ENCODE peak calls at places on chromosomes 2 and 18, in six cellular contexts. Z, Q, C, B, K and R are unnamed samples.

GRCh38 chr18:33532978-33533377 is 45.0 kb upstream of the ASXL3 start:
- DNase-seq in Q (no peak), B (no peak), K (no peak), Z (no peak), C (no peak), R (no peak)

GRCh38 chr2:20637147-20637546 is 13.8 kb downstream of the HS1BP3 start:
- DNase-seq in C (no peak), B (no peak), Z (no peak), K (peak; percentile 70), Q (no peak), R (no peak)

GRCh38 chr2:188701836-188702235 is 272.3 kb upstream of the COL3A1 start:
- DNase-seq in K (peak; percentile 25), Z (no peak), Q (no peak), B (no peak), C (peak; percentile 23), R (no peak)

GRCh38 chr18:984004-984403 is 79.3 kb downstream of the ADCYAP1 start:
- DNase-seq in C (no peak), B (no peak), Z (no peak), Q (no peak), K (no peak), R (no peak)

GRCh38 chr2:171813126-171813525 is 80.9 kb downstream of the SLC25A12 start:
- DNase-seq in C (no peak), B (no peak), Q (no peak), Z (no peak), K (no peak), R (no peak)

GRCh38 chr2:241813806-241814570 is 5.0 kb downstream of the NEU4 start:
- DNase-seq in C (peak; percentile 31), B (no peak), Q (no peak), Z (no peak), K (no peak), R (no peak)

GRCh38 chr18:26909599-26910290 is 44.2 kb upstream of the AQP4 start:
- DNase-seq in Q (no peak), Z (no peak), C (no peak), B (no peak), K (no peak), R (no peak)

GRCh38 chr18:52700757-52701156 is 360.8 kb downstream of the DCC start:
- DNase-seq in Z (no peak), B (no peak), Q (no peak), C (no peak), K (no peak), R (no peak)

GRCh38 chr2:73034661-73035374 is 36.7 kb downstream of the SFXN5 start:
- DNase-seq in Q (no peak), B (no peak), Z (no peak), C (no peak), K (no peak), R (no peak)

GRCh38 chr18:30150466-30151019 is 892.0 kb downstream of the DSC3 start:
- DNase-seq in B (no peak), C (no peak), Q (no peak), Z (no peak), K (no peak), R (no peak)

GRCh38 chr2:215756351-215756731 is 257.0 kb downstream of the MREG start:
- DNase-seq in B (no peak), C (no peak), Z (no peak), K (no peak), Q (no peak), R (no peak)

GRCh38 chr2:215760526-215760925 is 252.8 kb downstream of the MREG start:
- DNase-seq in Q (no peak), C (no peak), B (no peak), Z (no peak), K (peak; percentile 71), R (no peak)

GRCh38 chr2:215755651-215756350 is 257.6 kb downstream of the MREG start:
- DNase-seq in C (no peak), K (no peak), Q (no peak), B (no peak), Z (no peak), R (no peak)

GRCh38 chr2:215758691-215759090 is 254.7 kb downstream of the MREG start:
- DNase-seq in Q (no peak), Z (no peak), B (no peak), C (no peak), K (peak; percentile 96), R (no peak)

DNA sequence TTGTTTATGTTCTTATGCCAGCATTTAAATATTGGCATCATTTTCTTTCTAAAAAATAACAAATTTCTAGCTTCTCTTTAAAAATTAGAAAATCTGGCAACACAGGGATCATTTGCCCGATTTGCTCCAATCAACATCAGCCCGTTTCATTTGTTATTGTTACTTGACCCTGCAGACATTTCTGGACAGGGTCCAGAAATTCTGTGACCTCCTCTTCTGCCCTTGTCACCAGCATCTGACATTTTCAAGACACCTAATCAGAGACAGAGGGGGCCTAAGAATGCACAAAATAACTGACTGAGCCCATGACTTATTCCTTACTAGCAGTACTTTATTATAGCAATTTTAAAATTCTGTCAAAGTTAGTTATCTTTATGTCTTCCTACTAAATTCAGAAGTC is 253.2 kb downstream of the MREG start:
- DNase-seq in Z (no peak), K (no peak), B (no peak), C (no peak), Q (no peak), R (no peak)
- TF ChIP-seq CTCF in Z (no peak), K (no peak), B (no peak), C (no peak), Q (no peak), R (no peak)

GRCh38 chr2:131034122-131035051 is 58.9 kb downstream of the FAM168B start:
- DNase-seq in K (peak; percentile 7), Q (peak; percentile 38), Z (peak; percentile 34), C (no peak), B (no peak), R (no peak)

GRCh38 chr2:131031875-131032274 is 61.4 kb downstream of the FAM168B start:
- DNase-seq in C (no peak), B (no peak), Z (no peak), K (no peak), Q (peak; percentile 29), R (no peak)

GRCh38 chr2:131032393-131032836 is 60.8 kb downstream of the FAM168B start:
- DNase-seq in Q (peak; percentile 30), C (no peak), Z (no peak), B (no peak), K (no peak), R (no peak)

GRCh38 chr2:131035112-131035825 is 58.0 kb downstream of the FAM168B start:
- DNase-seq in K (no peak), Q (no peak), C (no peak), Z (no peak), B (no peak), R (no peak)

DNA sequence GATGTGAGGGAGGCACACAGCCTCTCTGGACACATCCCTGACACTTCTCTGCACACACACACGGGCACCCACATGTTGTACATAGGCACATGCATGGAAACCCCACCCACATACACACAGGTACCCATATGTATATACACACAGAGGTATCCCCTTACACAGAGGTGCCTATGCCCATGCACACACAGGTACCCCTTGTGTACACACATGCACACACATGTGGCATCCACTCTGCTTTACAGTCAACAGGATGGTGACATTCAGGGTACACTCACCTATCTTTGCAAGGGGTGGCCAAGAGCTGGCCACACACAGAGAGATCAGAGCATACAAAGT is 59.5 kb downstream of the FAM168B start:
- DNase-seq in Z (no peak), B (no peak), K (no peak), C (no peak), Q (no peak), R (no peak)
- H3K4me3 ChIP-seq in Z (no peak overlapping the region), B (no peak overlapping the region), K (no peak overlapping the region), C (no peak overlapping the region), Q (no peak overlapping the region), R (no peak overlapping the region)

GRCh38 chr2:79910643-79911042 is 393.9 kb downstream of the LRRTM1 start:
- DNase-seq in Q (no peak), K (no peak), C (no peak), Z (no peak), B (no peak), R (no peak)
- TF ChIP-seq CTCF in Q (no peak), K (no peak), C (no peak), Z (no peak), B (no peak), R (no peak)

GRCh38 chr2:33133436-33133835 is 186.7 kb downstream of the LTBP1 start:
- DNase-seq in Z (peak; percentile 5), K (peak; percentile 74), B (no peak), Q (no peak), C (peak; percentile 43), R (no peak)
- H3K4me3 ChIP-seq in Z (no peak overlapping the region), K (peak overlapping the region; percentile 73), B (no peak overlapping the region), Q (no peak overlapping the region), C (no peak overlapping the region), R (no peak overlapping the region)

GRCh38 chr18:68330658-68331057 is 384.2 kb downstream of the TMX3 start:
- DNase-seq in K (no peak), C (no peak), Z (no peak), Q (no peak), B (no peak), R (no peak)
- TF ChIP-seq CTCF in K (no peak), C (no peak), Z (no peak), Q (no peak), B (no peak), R (no peak)

DNA sequence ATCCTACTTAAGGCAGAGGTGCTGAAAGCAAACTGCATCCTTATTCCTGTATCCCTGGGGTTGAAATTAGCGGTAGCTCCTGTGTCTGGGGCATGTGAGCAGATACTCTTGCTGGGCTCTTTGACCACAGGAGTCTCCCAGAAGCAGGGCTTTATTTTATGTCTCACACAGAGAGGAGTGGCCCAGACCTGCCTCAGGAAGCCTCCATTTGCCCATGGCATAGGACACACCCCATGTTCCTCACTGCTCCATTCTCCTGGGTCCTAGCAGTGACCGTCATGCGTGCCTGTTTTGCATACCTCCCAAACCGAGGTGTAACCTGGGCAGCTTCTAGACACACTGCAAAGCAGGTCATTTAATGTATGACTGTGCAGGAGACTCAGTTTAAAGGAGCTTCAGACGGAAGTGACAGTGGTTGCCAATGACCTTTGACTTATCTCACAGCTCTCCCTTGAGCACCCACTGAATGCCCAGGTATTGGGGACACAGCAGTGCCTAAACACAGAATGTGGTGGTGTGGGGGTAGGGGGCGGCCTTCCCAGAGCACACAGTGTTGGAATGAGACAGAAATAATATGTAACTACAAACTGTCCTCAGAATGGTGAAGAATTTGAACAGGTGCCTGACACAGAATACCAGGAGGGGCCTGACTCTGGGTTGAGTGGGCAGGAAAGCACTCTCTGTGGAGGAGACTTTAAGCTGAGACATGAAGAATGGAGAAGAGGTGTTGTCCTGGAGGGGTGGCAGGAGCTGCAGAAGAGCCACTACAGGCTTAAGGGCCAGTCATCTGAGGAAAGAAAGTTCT is 3.7 kb downstream of the TMEM37 start:
- DNase-seq in Z (no peak), B (no peak), Q (no peak), C (no peak), K (no peak), R (no peak)
- H3K4me3 ChIP-seq in Z (no peak overlapping the region), B (no peak overlapping the region), Q (no peak overlapping the region), C (no peak overlapping the region), K (no peak overlapping the region), R (no peak overlapping the region)